ENCODE peak calls at places on chromosomes 5 and 9, in five cellular contexts. One of them, this sample, is unnamed.

GRCh38 chr5:172556262-172556661 is 84.8 kb upstream of the NEURL1B start:
- DNase-seq in K562: no peak
- DNase-seq in tibial artery: no peak
- DNase-seq in fibroblast of lung: peak
- DNase-seq in HFF-Myc: no peak
- DNase-seq in this sample: no peak

GRCh38 chr9:21709464-21710058 is 92.9 kb upstream of the MTAP start:
- DNase-seq in fibroblast of lung: peak
- DNase-seq in tibial artery: peak
- DNase-seq in HFF-Myc: peak
- DNase-seq in K562: no peak
- DNase-seq in this sample: peak

GRCh38 chr5:74233571-74233970 is 407.0 kb downstream of the ENC1 start:
- DNase-seq in K562: no peak
- DNase-seq in fibroblast of lung: peak
- DNase-seq in tibial artery: no peak
- DNase-seq in HFF-Myc: no peak
- DNase-seq in this sample: no peak

GRCh38 chr5:114010362-114010761 is 351.5 kb upstream of the KCNN2 start:
- DNase-seq in tibial artery: no peak
- DNase-seq in K562: no peak
- DNase-seq in HFF-Myc: peak
- DNase-seq in fibroblast of lung: peak
- DNase-seq in this sample: no peak

GRCh38 chr9:138097501-138097991 is 220.0 kb downstream of the CACNA1B start:
- DNase-seq in HFF-Myc: no peak
- DNase-seq in tibial artery: no peak
- DNase-seq in fibroblast of lung: no peak
- DNase-seq in K562: no peak
- DNase-seq in this sample: no peak

GRCh38 chr9:123361086-123361730 is 5.2 kb downstream of the CRB2 start:
- DNase-seq in HFF-Myc: no peak
- DNase-seq in fibroblast of lung: no peak
- DNase-seq in K562: peak
- DNase-seq in tibial artery: no peak
- DNase-seq in this sample: no peak

GRCh38 chr5:141338538-141339306 is at the start of gene PCDHGA2:
- DNase-seq in K562: peak
- DNase-seq in tibial artery: no peak
- DNase-seq in HFF-Myc: no peak
- DNase-seq in fibroblast of lung: peak
- DNase-seq in this sample: peak

GRCh38 chr9:93187047-93187446 is 3.1 kb downstream of the WNK2 start:
- DNase-seq in fibroblast of lung: no peak
- DNase-seq in tibial artery: no peak
- DNase-seq in HFF-Myc: no peak
- DNase-seq in K562: no peak
- DNase-seq in this sample: no peak

GRCh38 chr9:128887914-128888350 is 6.0 kb downstream of the LRRC8A start:
- DNase-seq in tibial artery: no peak
- DNase-seq in HFF-Myc: no peak
- DNase-seq in fibroblast of lung: peak
- DNase-seq in K562: no peak
- DNase-seq in this sample: no peak

GRCh38 chr5:1246711-1247431 is 21.7 kb downstream of the SLC6A18 start:
- DNase-seq in K562: peak
- DNase-seq in HFF-Myc: no peak
- DNase-seq in fibroblast of lung: peak
- DNase-seq in tibial artery: no peak
- DNase-seq in this sample: no peak

GRCh38 chr9:125409637-125410521 is 148.3 kb downstream of the GAPVD1 start:
- DNase-seq in tibial artery: peak
- DNase-seq in K562: peak
- DNase-seq in fibroblast of lung: peak
- DNase-seq in HFF-Myc: peak
- DNase-seq in this sample: peak

GRCh38 chr9:91089405-91090131 is 272.1 kb downstream of the AUH start:
- DNase-seq in HFF-Myc: no peak
- DNase-seq in K562: no peak
- DNase-seq in fibroblast of lung: peak
- DNase-seq in tibial artery: no peak
- DNase-seq in this sample: no peak

GRCh38 chr5:141031006-141031405 is 20.2 kb upstream of the PCDHB1 start:
- DNase-seq in HFF-Myc: no peak
- DNase-seq in fibroblast of lung: no peak
- DNase-seq in tibial artery: no peak
- DNase-seq in K562: no peak
- DNase-seq in this sample: no peak

GRCh38 chr5:125411163-125412050 is 665.0 kb upstream of the ZNF608 start:
- DNase-seq in fibroblast of lung: peak
- DNase-seq in K562: no peak
- DNase-seq in tibial artery: no peak
- DNase-seq in HFF-Myc: peak
- DNase-seq in this sample: no peak

GRCh38 chr5:41270423-41271251 is 57.3 kb upstream of the C6 start:
- DNase-seq in K562: no peak
- DNase-seq in tibial artery: peak
- DNase-seq in HFF-Myc: peak
- DNase-seq in fibroblast of lung: peak
- DNase-seq in this sample: no peak

GRCh38 chr5:77971965-77972544 is 195.9 kb upstream of the TBCA start:
- DNase-seq in fibroblast of lung: no peak
- DNase-seq in HFF-Myc: no peak
- DNase-seq in tibial artery: no peak
- DNase-seq in K562: no peak
- DNase-seq in this sample: no peak

GRCh38 chr9:121242219-121242954 is 25.6 kb upstream of the GSN start:
- DNase-seq in tibial artery: no peak
- DNase-seq in HFF-Myc: no peak
- DNase-seq in K562: peak
- DNase-seq in fibroblast of lung: peak
- DNase-seq in this sample: no peak

GRCh38 chr9:83508072-83508471 is 30.1 kb downstream of the FRMD3 start:
- DNase-seq in tibial artery: no peak
- DNase-seq in K562: no peak
- DNase-seq in HFF-Myc: no peak
- DNase-seq in fibroblast of lung: no peak
- DNase-seq in this sample: no peak

GRCh38 chr9:81492710-81493447 is 196.5 kb downstream of the TLE1 start:
- DNase-seq in K562: no peak
- DNase-seq in HFF-Myc: peak
- DNase-seq in tibial artery: no peak
- DNase-seq in fibroblast of lung: peak
- DNase-seq in this sample: no peak

GRCh38 chr9:136185066-136185465 is 19.9 kb downstream of the LHX3 start:
- DNase-seq in tibial artery: no peak
- DNase-seq in K562: no peak
- DNase-seq in HFF-Myc: no peak
- DNase-seq in fibroblast of lung: no peak
- DNase-seq in this sample: no peak

DNA sequence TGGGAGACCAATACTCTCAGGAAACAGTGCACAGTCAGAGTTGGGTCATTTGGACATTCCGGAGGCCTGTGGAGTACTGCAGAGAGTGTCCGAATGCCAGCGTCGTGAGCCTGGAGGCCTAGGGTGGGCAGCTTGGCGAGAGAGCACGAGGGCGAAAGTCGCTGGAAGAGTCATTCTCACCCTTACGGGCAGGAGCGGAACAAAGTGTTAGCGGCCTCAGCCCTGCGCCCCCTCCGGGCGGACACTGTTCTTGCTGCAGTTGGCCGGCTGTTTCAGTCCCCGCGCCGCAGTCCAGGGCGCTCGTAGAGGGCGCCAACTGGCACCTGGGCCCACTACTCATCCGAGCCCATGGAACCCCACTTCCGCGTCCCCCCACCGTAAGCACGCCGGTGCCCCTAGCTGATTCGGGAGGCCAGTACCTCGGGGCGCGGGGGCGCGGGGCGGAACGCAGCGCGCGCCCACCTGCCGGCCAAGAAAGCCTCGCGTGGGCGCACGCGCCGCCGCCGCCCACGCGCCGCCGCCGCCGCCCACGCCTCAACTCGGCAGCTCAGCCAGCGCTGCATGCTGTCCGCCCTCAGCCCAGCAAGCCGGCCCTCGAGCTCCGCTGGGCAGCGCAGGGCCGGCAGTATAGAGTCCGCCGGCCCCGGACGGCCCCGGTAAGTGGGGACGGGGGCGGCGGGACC is 99.7 kb upstream of the CCL21 start:
- DNase-seq in tibial artery: no peak
- DNase-seq in K562: peak
- DNase-seq in fibroblast of lung: peak
- DNase-seq in HFF-Myc: no peak
- DNase-seq in this sample: no peak
- H3K4me3 ChIP-seq in tibial artery: no peak
- H3K4me3 ChIP-seq in K562: no peak
- H3K4me3 ChIP-seq in fibroblast of lung: no peak
- H3K4me3 ChIP-seq in HFF-Myc: no peak
- H3K4me3 ChIP-seq in this sample: no peak

DNA sequence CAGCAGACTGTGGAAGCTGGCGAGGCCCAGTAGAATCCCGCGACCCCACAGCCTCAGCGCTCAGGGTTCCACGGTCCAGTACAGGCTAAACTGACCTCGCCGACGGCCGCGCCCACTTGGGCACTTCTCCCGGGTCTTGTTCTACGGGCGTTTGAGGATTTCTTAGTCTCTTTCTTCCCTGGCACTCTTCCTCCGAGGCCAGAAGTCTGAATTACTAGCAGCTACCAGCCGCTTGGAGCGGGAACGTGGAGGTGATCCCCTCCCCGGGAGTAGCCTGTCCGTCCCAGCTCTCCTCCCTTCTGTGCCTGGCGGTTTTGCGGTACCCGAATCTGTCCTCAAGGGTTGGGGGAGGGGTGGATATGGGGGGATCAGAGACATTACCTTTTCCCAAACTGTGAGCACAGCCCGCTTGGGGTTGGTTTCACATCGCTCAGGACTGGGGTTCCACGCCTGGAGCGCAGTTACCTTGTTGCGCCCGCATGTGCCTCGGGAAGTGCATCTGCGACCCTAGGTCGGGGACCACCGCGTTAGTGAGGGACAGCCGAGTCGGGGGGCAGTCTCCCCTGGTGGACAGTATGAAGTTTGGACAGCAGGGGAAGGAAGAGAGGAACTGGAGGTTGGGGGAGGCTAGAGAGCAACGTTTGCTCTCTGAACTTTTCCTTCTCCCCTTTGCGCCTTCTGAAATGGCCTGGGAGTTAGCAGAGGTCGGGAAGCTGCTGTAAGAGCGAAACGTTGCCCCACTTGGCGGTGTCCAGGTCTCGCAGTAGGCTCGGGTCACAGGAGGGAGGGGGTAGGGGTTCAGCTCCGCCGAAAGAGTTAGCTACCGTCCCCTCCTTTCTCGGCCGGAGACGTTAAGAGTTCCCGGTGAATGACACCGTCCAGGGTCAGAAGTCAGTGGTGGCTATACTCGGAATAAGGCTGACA is 190.8 kb downstream of the MEF2C start:
- DNase-seq in tibial artery: no peak
- DNase-seq in fibroblast of lung: peak
- DNase-seq in K562: no peak
- DNase-seq in HFF-Myc: no peak
- DNase-seq in this sample: no peak
- TF ChIP-seq CTCF in tibial artery: no peak
- TF ChIP-seq CTCF in fibroblast of lung: no peak
- TF ChIP-seq CTCF in K562: no peak
- TF ChIP-seq CTCF in HFF-Myc: no peak
- TF ChIP-seq CTCF in this sample: no peak

GRCh38 chr5:68012429-68012828 is 203.1 kb upstream of the PIK3R1 start:
- DNase-seq in tibial artery: no peak
- DNase-seq in K562: no peak
- DNase-seq in HFF-Myc: no peak
- DNase-seq in fibroblast of lung: peak
- DNase-seq in this sample: no peak

GRCh38 chr5:68012831-68013230 is 202.7 kb upstream of the PIK3R1 start:
- DNase-seq in tibial artery: no peak
- DNase-seq in HFF-Myc: no peak
- DNase-seq in K562: no peak
- DNase-seq in fibroblast of lung: no peak
- DNase-seq in this sample: no peak

GRCh38 chr5:68011801-68012200 is 203.8 kb upstream of the PIK3R1 start:
- DNase-seq in tibial artery: no peak
- DNase-seq in fibroblast of lung: peak
- DNase-seq in K562: no peak
- DNase-seq in HFF-Myc: no peak
- DNase-seq in this sample: no peak

GRCh38 chr5:68015933-68016332 is 199.6 kb upstream of the PIK3R1 start:
- DNase-seq in HFF-Myc: no peak
- DNase-seq in K562: no peak
- DNase-seq in tibial artery: no peak
- DNase-seq in fibroblast of lung: no peak
- DNase-seq in this sample: no peak

DNA sequence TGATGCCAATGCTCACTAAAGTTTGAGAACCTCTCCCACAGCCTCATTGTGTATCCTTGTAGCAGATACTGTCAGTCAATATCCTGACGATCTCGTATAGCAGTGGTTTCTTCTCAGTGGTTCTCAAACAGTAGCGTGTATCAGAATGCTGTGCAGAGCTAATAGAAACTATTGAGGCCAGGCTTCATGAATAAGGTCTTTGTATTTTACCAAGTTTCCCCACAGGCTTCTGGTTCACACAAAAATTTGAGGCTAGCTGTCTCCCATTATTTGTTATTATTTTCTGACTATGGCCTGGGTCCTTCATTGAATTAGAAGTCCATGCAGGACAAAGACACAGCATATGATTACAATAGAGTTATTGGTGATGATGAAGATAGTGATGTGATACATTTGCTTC is 200.2 kb upstream of the PIK3R1 start:
- DNase-seq in tibial artery: no peak
- DNase-seq in HFF-Myc: no peak
- DNase-seq in fibroblast of lung: no peak
- DNase-seq in K562: no peak
- DNase-seq in this sample: no peak
- H3K4me3 ChIP-seq in tibial artery: no peak
- H3K4me3 ChIP-seq in HFF-Myc: no peak
- H3K4me3 ChIP-seq in fibroblast of lung: no peak
- H3K4me3 ChIP-seq in K562: no peak
- H3K4me3 ChIP-seq in this sample: no peak

GRCh38 chr9:12698986-12699385 is 5.8 kb downstream of the TYRP1 start:
- DNase-seq in HFF-Myc: no peak
- DNase-seq in K562: no peak
- DNase-seq in tibial artery: no peak
- DNase-seq in fibroblast of lung: no peak
- DNase-seq in this sample: no peak
- TF ChIP-seq CTCF in HFF-Myc: peak
- TF ChIP-seq CTCF in K562: no peak
- TF ChIP-seq CTCF in tibial artery: no peak
- TF ChIP-seq CTCF in fibroblast of lung: peak
- TF ChIP-seq CTCF in this sample: no peak

GRCh38 chr9:16267336-16268036 is 603.0 kb downstream of the BNC2 start:
- DNase-seq in K562: no peak
- DNase-seq in tibial artery: no peak
- DNase-seq in HFF-Myc: no peak
- DNase-seq in fibroblast of lung: peak
- DNase-seq in this sample: no peak
- H3K4me3 ChIP-seq in K562: no peak
- H3K4me3 ChIP-seq in tibial artery: peak
- H3K4me3 ChIP-seq in HFF-Myc: no peak
- H3K4me3 ChIP-seq in fibroblast of lung: peak
- H3K4me3 ChIP-seq in this sample: peak